ENCODE peak calls at places on chromosomes 7 and 10, in seven cellular contexts. F, M, E, U, T, V and D are unnamed samples.

GRCh38 chr7:134432296-134433152 is 26.4 kb downstream of the AKR1B1 start:
- DNase-seq in F (peak; percentile 91), M (peak; percentile 94), E (peak; percentile 68), U (peak; percentile 88), T (peak; percentile 70), V (peak; percentile 77), D (peak; percentile 95)

GRCh38 chr7:135486258-135486657 is 23.6 kb downstream of the CNOT4 start:
- DNase-seq in F (no peak), M (no peak), E (no peak), U (no peak), T (no peak), V (no peak), D (no peak)

GRCh38 chr7:83655951-83656556 is 7.1 kb upstream of the SEMA3E start:
- DNase-seq in F (peak; percentile 20), M (peak; percentile 40), E (peak; percentile 1), U (peak; percentile 36), T (peak; percentile 40), V (peak; percentile 11), D (peak; percentile 40)

GRCh38 chr10:50312464-50313437 is 61.4 kb upstream of the ASAH2 start:
- DNase-seq in F (no peak), M (no peak), E (peak; percentile 23), U (peak; percentile 49), T (no peak), V (no peak), D (no peak)

GRCh38 chr7:30304177-30304884 is 19.9 kb downstream of the ZNRF2 start:
- DNase-seq in F (no peak), M (no peak), E (no peak), U (no peak), T (no peak), V (no peak), D (no peak)

GRCh38 chr7:138603549-138604324 is 97.4 kb downstream of the SVOPL start:
- DNase-seq in F (no peak), M (no peak), E (no peak), U (no peak), T (no peak), V (no peak), D (no peak)

GRCh38 chr10:28280652-28281051 is 22.2 kb downstream of the MPP7 start:
- DNase-seq in F (no peak), M (no peak), E (no peak), U (peak; percentile 10), T (no peak), V (no peak), D (no peak)

GRCh38 chr7:122827763-122828162 is 58.5 kb downstream of the CADPS2 start:
- DNase-seq in F (no peak), M (no peak), E (no peak), U (no peak), T (no peak), V (no peak), D (no peak)

GRCh38 chr10:22230331-22230833 is 12.6 kb upstream of the EBLN1 start:
- DNase-seq in F (peak; percentile 65), M (peak; percentile 31), E (peak; percentile 39), U (peak; percentile 23), T (no peak), V (no peak), D (peak; percentile 72)

GRCh38 chr10:93437000-93437945 is 44.9 kb downstream of the MYOF start:
- DNase-seq in F (no peak), M (peak; percentile 31), E (no peak), U (peak; percentile 80), T (no peak), V (no peak), D (peak; percentile 59)

GRCh38 chr7:111741811-111742240 is 179.5 kb upstream of the IMMP2L start:
- DNase-seq in F (peak; percentile 77), M (peak; percentile 63), E (peak; percentile 43), U (peak; percentile 66), T (peak; percentile 20), V (peak; percentile 32), D (peak; percentile 73)

GRCh38 chr10:97822261-97822687 is 27.4 kb upstream of the GOLGA7B start:
- DNase-seq in F (no peak), M (peak; percentile 17), E (no peak), U (no peak), T (no peak), V (no peak), D (no peak)

GRCh38 chr7:30796105-30796869 is 25.1 kb downstream of the MINDY4 start:
- DNase-seq in F (no peak), M (no peak), E (no peak), U (peak; percentile 34), T (no peak), V (no peak), D (no peak)

GRCh38 chr7:92260248-92260781 is 14.5 kb downstream of the ANKIB1 start:
- DNase-seq in F (no peak), M (no peak), E (no peak), U (no peak), T (no peak), V (no peak), D (no peak)